ENCODE peak calls at places on chromosomes 5 and 9, in six cellular contexts. F, C, B, S, X and R are unnamed samples. For H3K27me3, the result is how much of the 10 kb centered on the place peaks cover.

GRCh38 chr5:8329773-8330172 is 460.8 kb downstream of the MTRR start:
- DNase-seq in F (no peak), C (no peak), B (no peak), S (no peak), X (peak), R (no peak)

GRCh38 chr5:88883566-88884434 is 816 bp upstream of the MEF2C start:
- DNase-seq in F (peak), C (no peak), B (no peak), S (peak), X (peak), R (peak)

GRCh38 chr5:111680737-111681413 is 76.1 kb downstream of the NREP start:
- DNase-seq in F (peak), C (no peak), B (no peak), S (peak), X (peak), R (peak)

GRCh38 chr5:120405291-120405864 is 58.7 kb upstream of the PRR16 start:
- DNase-seq in F (no peak), C (no peak), B (no peak), S (no peak), X (peak), R (no peak)

GRCh38 chr5:51156838-51157237 is 226.4 kb upstream of the ISL1 start:
- DNase-seq in F (no peak), C (no peak), B (no peak), S (no peak), X (no peak), R (no peak)

GRCh38 chr9:110214090-110214489 is 6.1 kb upstream of the C9orf152 start:
- DNase-seq in F (peak), C (no peak), B (no peak), S (no peak), X (no peak), R (no peak)

GRCh38 chr5:71384706-71385105 is 70.7 kb upstream of the BDP1 start:
- DNase-seq in F (no peak), C (no peak), B (no peak), S (no peak), X (no peak), R (no peak)

GRCh38 chr5:135106610-135107009 is 72.6 kb upstream of the PITX1 start:
- DNase-seq in F (peak), C (no peak), B (no peak), S (no peak), X (no peak), R (no peak)

GRCh38 chr9:36625006-36625600 is 52.4 kb downstream of the MELK start:
- DNase-seq in F (peak), C (no peak), B (no peak), S (peak), X (peak), R (no peak)

GRCh38 chr5:19855031-19855430 is 133.0 kb downstream of the CDH18 start:
- DNase-seq in F (no peak), C (no peak), B (no peak), S (no peak), X (peak), R (no peak)

GRCh38 chr9:123685489-123686083 is 244.3 kb downstream of the DENND1A start:
- DNase-seq in F (no peak), C (no peak), B (no peak), S (no peak), X (no peak), R (no peak)

GRCh38 chr9:137162505-137163100 is 7.2 kb downstream of the LRRC26 start:
- DNase-seq in F (no peak), C (no peak), B (no peak), S (no peak), X (no peak), R (no peak)

GRCh38 chr5:143659614-143660238 is 152.2 kb upstream of the HMHB1 start:
- DNase-seq in F (no peak), C (no peak), B (no peak), S (no peak), X (no peak), R (no peak)

GRCh38 chr5:53946405-53947100 is 363.8 kb downstream of the ARL15 start:
- DNase-seq in F (no peak), C (no peak), B (no peak), S (no peak), X (no peak), R (no peak)

GRCh38 chr9:69317894-69318293 is 7.1 kb upstream of the ENTREP1 start:
- DNase-seq in F (no peak), C (no peak), B (no peak), S (no peak), X (no peak), R (no peak)

GRCh38 chr9:70413427-70413797 is 1.0 kb downstream of the KLF9 start:
- DNase-seq in F (peak), C (no peak), B (no peak), S (no peak), X (peak), R (peak)

GRCh38 chr5:18171684-18172083 is 537.4 kb downstream of the TAF11L14 start:
- DNase-seq in F (no peak), C (no peak), B (no peak), S (no peak), X (no peak), R (no peak)

GRCh38 chr5:137091473-137091872 is 407.7 kb downstream of the SPOCK1 start:
- DNase-seq in F (peak), C (no peak), B (no peak), S (no peak), X (peak), R (peak)

GRCh38 chr9:5230554-5230953 is 665 bp upstream of the INSL4 start:
- DNase-seq in F (no peak), C (no peak), B (no peak), S (no peak), X (no peak), R (no peak)
- H3K27me3 ChIP-seq in F (under half), C (under half), B (under half), S (under half), X (under half), R (under half)

GRCh38 chr5:176743136-176743827 is 67.1 kb upstream of the UNC5A start:
- DNase-seq in F (no peak), C (no peak), B (no peak), S (no peak), X (peak), R (no peak)
- H3K4me3 ChIP-seq in F (no peak), C (no peak), B (peak), S (no peak), X (no peak), R (no peak)

GRCh38 chr5:174410716-174411512 is 313.5 kb upstream of the MSX2 start:
- DNase-seq in F (peak), C (no peak), B (no peak), S (no peak), X (peak), R (no peak)
- H3K27me3 ChIP-seq in F (under half), C (under half), B (under half), S (under half), X (under half), R (under half)

DNA sequence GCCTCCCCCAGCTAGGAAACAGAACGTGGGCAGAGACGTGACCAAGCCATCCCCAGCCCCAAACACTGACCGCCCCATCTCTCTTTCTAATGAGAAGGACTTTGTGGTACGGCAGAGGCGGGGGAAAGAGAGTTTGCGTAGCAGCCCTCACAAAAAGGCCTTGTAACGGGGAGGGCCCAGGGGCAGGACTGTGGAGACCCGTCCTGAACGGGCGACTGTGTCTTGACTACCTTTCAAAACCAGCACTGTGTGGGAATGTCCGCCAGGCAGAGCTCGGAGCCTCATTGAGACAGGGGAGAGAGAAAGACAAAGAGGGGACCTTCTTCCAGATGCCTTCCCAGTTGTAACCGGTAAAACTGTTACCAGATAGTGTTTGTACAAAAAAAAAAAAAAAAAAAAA is 29.7 kb downstream of the CD180 start:
- DNase-seq in F (no peak), C (no peak), B (no peak), S (no peak), X (no peak), R (no peak)
- H3K4me3 ChIP-seq in F (no peak), C (peak), B (no peak), S (peak), X (no peak), R (no peak)

DNA sequence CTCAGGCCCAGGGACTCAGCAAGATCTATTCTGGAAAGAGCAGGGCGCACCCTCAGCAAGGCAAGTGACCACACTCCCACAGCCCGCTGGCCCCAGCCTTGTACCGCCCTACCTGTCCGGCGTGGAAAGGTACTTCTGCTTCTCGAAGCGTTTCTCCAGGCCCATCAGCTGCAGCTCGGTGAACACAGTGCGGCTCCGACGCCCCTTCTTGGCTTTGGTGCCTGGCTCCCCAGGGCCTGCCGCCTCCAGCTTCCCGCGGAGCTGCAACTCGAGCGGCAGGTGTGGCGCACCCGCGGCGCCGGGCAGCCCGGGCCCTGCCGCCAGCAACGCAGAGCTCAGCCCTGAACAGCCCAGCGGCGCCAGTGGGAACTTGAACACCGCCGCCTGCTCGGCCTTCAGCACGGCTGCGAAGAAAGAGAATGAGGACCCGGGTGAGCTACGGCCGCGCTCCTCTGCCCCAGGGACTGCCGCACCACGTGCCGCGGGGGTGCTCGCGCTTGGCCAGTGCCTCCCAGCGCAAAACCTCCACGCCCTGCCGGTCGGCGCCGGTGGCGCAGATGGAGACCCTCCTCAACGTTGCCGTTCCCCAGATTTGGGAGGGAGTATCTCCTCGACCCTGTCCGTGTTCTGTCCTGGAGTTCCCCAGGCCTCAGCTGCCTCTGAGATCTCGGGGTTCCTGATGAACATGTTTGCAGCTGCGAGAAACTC is 2.2 kb downstream of the BARX1 start:
- DNase-seq in F (no peak), C (no peak), B (no peak), S (no peak), X (no peak), R (no peak)
- H3K27me3 ChIP-seq in F (under half), C (half or more), B (half or more), S (under half), X (half or more), R (under half)